ENCODE peak calls at places on chromosomes 7 and 10, in four cellular contexts. One of them, this sample, is unnamed.

GRCh38 chr10:63634488-63635090 is 113.4 kb downstream of the REEP3 start:
- DNase-seq in A549: no peak
- DNase-seq in IMR-90: no peak
- DNase-seq in neural progenitor cell: no peak
- DNase-seq in this sample: no peak

GRCh38 chr10:61993676-61994401 is 92.3 kb downstream of the ARID5B start:
- DNase-seq in A549: no peak
- DNase-seq in IMR-90: no peak
- DNase-seq in neural progenitor cell: no peak
- DNase-seq in this sample: no peak

GRCh38 chr10:131693766-131694165 is 207.0 kb upstream of the PPP2R2D start:
- DNase-seq in A549: no peak
- DNase-seq in IMR-90: no peak
- DNase-seq in neural progenitor cell: no peak
- DNase-seq in this sample: no peak

GRCh38 chr10:784759-785538 is 95.5 kb upstream of the DIP2C start:
- DNase-seq in A549: peak
- DNase-seq in IMR-90: peak
- DNase-seq in neural progenitor cell: peak
- DNase-seq in this sample: peak

GRCh38 chr7:55733584-55733983 is 129.0 kb downstream of the SEPTIN14 start:
- DNase-seq in A549: no peak
- DNase-seq in IMR-90: peak
- DNase-seq in neural progenitor cell: peak
- DNase-seq in this sample: no peak

GRCh38 chr10:131786756-131787605 is 113.8 kb upstream of the PPP2R2D start:
- DNase-seq in A549: peak
- DNase-seq in IMR-90: peak
- DNase-seq in neural progenitor cell: peak
- DNase-seq in this sample: no peak

GRCh38 chr7:79553811-79554555 is 100.5 kb upstream of the MAGI2 start:
- DNase-seq in A549: peak
- DNase-seq in IMR-90: peak
- DNase-seq in neural progenitor cell: no peak
- DNase-seq in this sample: no peak

GRCh38 chr10:60377955-60378354 is 11.7 kb downstream of the ANK3 start:
- DNase-seq in A549: no peak
- DNase-seq in IMR-90: peak
- DNase-seq in neural progenitor cell: no peak
- DNase-seq in this sample: no peak

GRCh38 chr7:78420001-78420400 is 621.4 kb downstream of the PHTF2 start:
- DNase-seq in A549: no peak
- DNase-seq in IMR-90: no peak
- DNase-seq in neural progenitor cell: no peak
- DNase-seq in this sample: no peak

GRCh38 chr7:80957226-80957625 is 38.4 kb upstream of the SEMA3C start:
- DNase-seq in A549: no peak
- DNase-seq in IMR-90: peak
- DNase-seq in neural progenitor cell: no peak
- DNase-seq in this sample: no peak

GRCh38 chr7:105673367-105674188 is 92.3 kb upstream of the EFCAB10 start:
- DNase-seq in A549: no peak
- DNase-seq in IMR-90: no peak
- DNase-seq in neural progenitor cell: no peak
- DNase-seq in this sample: no peak

GRCh38 chr7:151167197-151167911 is at the start of gene GBX1:
- DNase-seq in A549: peak
- DNase-seq in IMR-90: no peak
- DNase-seq in neural progenitor cell: peak
- DNase-seq in this sample: no peak

GRCh38 chr7:43572516-43573049 is 10.3 kb upstream of the STK17A start:
- DNase-seq in A549: peak
- DNase-seq in IMR-90: peak
- DNase-seq in neural progenitor cell: no peak
- DNase-seq in this sample: peak

GRCh38 chr7:124698964-124699363 is 66.6 kb downstream of the GPR37 start:
- DNase-seq in A549: no peak
- DNase-seq in IMR-90: no peak
- DNase-seq in neural progenitor cell: no peak
- DNase-seq in this sample: no peak

GRCh38 chr7:7554021-7554432 is 12.7 kb upstream of the MIOS start:
- DNase-seq in A549: no peak
- DNase-seq in IMR-90: no peak
- DNase-seq in neural progenitor cell: peak
- DNase-seq in this sample: no peak

GRCh38 chr10:26407406-26407969 is 30.7 kb upstream of the APBB1IP start:
- DNase-seq in A549: peak
- DNase-seq in IMR-90: no peak
- DNase-seq in neural progenitor cell: no peak
- DNase-seq in this sample: no peak

GRCh38 chr7:143505845-143506244 is 28.2 kb downstream of the TAS2R41 start:
- DNase-seq in A549: no peak
- DNase-seq in IMR-90: no peak
- DNase-seq in neural progenitor cell: no peak
- DNase-seq in this sample: no peak

GRCh38 chr10:689433-690226 is at the start of gene DIP2C:
- DNase-seq in A549: peak
- DNase-seq in IMR-90: peak
- DNase-seq in neural progenitor cell: peak
- DNase-seq in this sample: peak

GRCh38 chr10:119269737-119270136 is 62.4 kb downstream of the GRK5 start:
- DNase-seq in A549: no peak
- DNase-seq in IMR-90: no peak
- DNase-seq in neural progenitor cell: no peak
- DNase-seq in this sample: no peak

GRCh38 chr7:142581341-142581740 is 167.9 kb upstream of the PRSS1 start:
- DNase-seq in A549: peak
- DNase-seq in IMR-90: no peak
- DNase-seq in neural progenitor cell: no peak
- DNase-seq in this sample: no peak

GRCh38 chr10:59752278-59752940 is 846 bp downstream of the MRLN start:
- DNase-seq in A549: no peak
- DNase-seq in IMR-90: no peak
- DNase-seq in neural progenitor cell: no peak
- DNase-seq in this sample: no peak

GRCh38 chr10:77983384-77984341 is 45.7 kb downstream of the POLR3A start:
- DNase-seq in A549: no peak
- DNase-seq in IMR-90: peak
- DNase-seq in neural progenitor cell: no peak
- DNase-seq in this sample: peak

GRCh38 chr10:25725917-25726716 is 207.9 kb upstream of the MYO3A start:
- DNase-seq in A549: peak
- DNase-seq in IMR-90: peak
- DNase-seq in neural progenitor cell: peak
- DNase-seq in this sample: no peak

GRCh38 chr10:34654211-34654610 is 160.9 kb downstream of the PARD3 start:
- DNase-seq in A549: no peak
- DNase-seq in IMR-90: no peak
- DNase-seq in neural progenitor cell: no peak
- DNase-seq in this sample: no peak

GRCh38 chr10:68792115-68792514 is 35.2 kb upstream of the STOX1 start:
- DNase-seq in A549: no peak
- DNase-seq in IMR-90: peak
- DNase-seq in neural progenitor cell: no peak
- DNase-seq in this sample: no peak

GRCh38 chr7:88344956-88345832 is 38.5 kb upstream of the STEAP4 start:
- DNase-seq in A549: peak
- DNase-seq in IMR-90: no peak
- DNase-seq in neural progenitor cell: peak
- DNase-seq in this sample: peak

GRCh38 chr10:72653383-72654096 is 27.7 kb upstream of the MICU1 start:
- DNase-seq in A549: no peak
- DNase-seq in IMR-90: no peak
- DNase-seq in neural progenitor cell: no peak
- DNase-seq in this sample: no peak

GRCh38 chr10:43843331-43844101 is 194.8 kb upstream of the ZNF32 start:
- DNase-seq in A549: no peak
- DNase-seq in IMR-90: peak
- DNase-seq in neural progenitor cell: no peak
- DNase-seq in this sample: peak

GRCh38 chr10:10930979-10931743 is 86.5 kb upstream of the CELF2 start:
- DNase-seq in A549: no peak
- DNase-seq in IMR-90: no peak
- DNase-seq in neural progenitor cell: peak
- DNase-seq in this sample: no peak

GRCh38 chr10:129371543-129371942 is 95.5 kb upstream of the MGMT start:
- DNase-seq in A549: no peak
- DNase-seq in IMR-90: no peak
- DNase-seq in neural progenitor cell: no peak
- DNase-seq in this sample: no peak

DNA sequence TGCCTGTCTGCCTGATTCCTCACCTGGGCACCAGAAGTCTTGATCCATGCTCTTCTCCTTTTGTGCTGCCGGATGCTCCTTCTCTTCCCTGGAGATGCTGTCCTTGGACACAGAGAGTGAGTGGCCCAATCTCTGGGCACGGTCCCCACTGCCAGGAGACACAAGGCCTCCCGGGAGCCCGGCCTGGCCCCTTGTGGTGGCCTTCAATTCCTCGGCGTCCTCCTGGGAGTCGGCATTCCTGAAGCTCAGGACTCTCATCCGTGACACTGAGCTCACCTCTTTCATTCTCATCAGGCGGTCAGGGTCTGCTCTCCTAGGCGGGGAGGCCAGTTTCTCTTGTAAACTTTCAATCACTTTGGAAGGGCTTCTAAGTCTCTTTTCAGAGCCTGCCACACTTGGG is 33.3 kb downstream of the JCAD start:
- DNase-seq in A549: no peak
- DNase-seq in IMR-90: no peak
- DNase-seq in neural progenitor cell: no peak
- DNase-seq in this sample: no peak
- TF ChIP-seq CTCF in A549: no peak
- TF ChIP-seq CTCF in IMR-90: no peak
- TF ChIP-seq CTCF in neural progenitor cell: no peak
- TF ChIP-seq CTCF in this sample: no peak

GRCh38 chr7:130927564-130927963 is 193.6 kb upstream of the KLF14 start:
- DNase-seq in A549: no peak
- DNase-seq in IMR-90: no peak
- DNase-seq in neural progenitor cell: no peak
- DNase-seq in this sample: no peak
- H3K27ac ChIP-seq in A549: peak
- H3K27ac ChIP-seq in IMR-90: peak
- H3K27ac ChIP-seq in neural progenitor cell: no peak
- H3K27ac ChIP-seq in this sample: no peak

DNA sequence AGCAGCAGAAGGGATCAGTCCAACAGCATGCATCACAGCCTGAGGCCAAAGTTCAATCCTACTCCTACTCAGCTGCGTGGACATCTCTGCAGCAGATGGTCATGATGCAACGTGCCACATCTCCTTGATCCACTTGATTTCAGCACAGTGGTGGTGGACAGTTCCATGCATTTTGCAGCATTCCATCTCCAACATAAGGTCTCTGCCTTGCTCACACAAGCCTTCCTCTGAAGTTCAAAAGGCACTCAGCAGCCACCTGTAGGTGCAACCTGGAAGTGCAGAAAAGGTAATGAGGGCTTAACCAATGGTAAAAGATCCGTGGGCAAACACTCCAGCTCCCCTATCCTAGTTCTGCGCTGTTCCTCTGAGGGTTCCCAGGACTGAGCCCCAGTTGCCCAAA is 57.5 kb upstream of the CHCHD3 start:
- DNase-seq in A549: peak
- DNase-seq in IMR-90: peak
- DNase-seq in neural progenitor cell: peak
- DNase-seq in this sample: peak
- TF ChIP-seq CTCF in A549: no peak
- TF ChIP-seq CTCF in IMR-90: peak
- TF ChIP-seq CTCF in neural progenitor cell: peak
- TF ChIP-seq CTCF in this sample: peak

GRCh38 chr7:95840953-95841950 is 68.9 kb downstream of the DYNC1I1 start:
- DNase-seq in A549: peak
- DNase-seq in IMR-90: no peak
- DNase-seq in neural progenitor cell: peak
- DNase-seq in this sample: no peak
- H3K27ac ChIP-seq in A549: no peak
- H3K27ac ChIP-seq in IMR-90: no peak
- H3K27ac ChIP-seq in neural progenitor cell: peak
- H3K27ac ChIP-seq in this sample: no peak

GRCh38 chr7:116862234-116863167 is at the start of gene CAPZA2:
- DNase-seq in A549: peak
- DNase-seq in IMR-90: peak
- DNase-seq in neural progenitor cell: peak
- DNase-seq in this sample: peak
- TF ChIP-seq CTCF in A549: no peak
- TF ChIP-seq CTCF in IMR-90: peak
- TF ChIP-seq CTCF in neural progenitor cell: peak
- TF ChIP-seq CTCF in this sample: peak